ENCODE peak calls at places on chromosome 2, in five cellular contexts. G is AG04450, B is caudate nucleus, K is HT1080, P is endothelial cell. Z is an unnamed sample.

GRCh38 chr2:191870744-191871143 is 23.9 kb upstream of the CAVIN2 start:
- DNase-seq in P (no peak), G (no peak), B (no peak), K (no peak), Z (no peak)

GRCh38 chr2:125643585-125643984 is 1012.4 kb upstream of the GYPC start:
- DNase-seq in P (no peak), B (no peak), G (no peak), K (no peak), Z (peak)

GRCh38 chr2:55416826-55417568 is 2.7 kb downstream of the CCDC88A start:
- DNase-seq in P (no peak), B (no peak), G (no peak), K (no peak), Z (no peak)

GRCh38 chr2:53826587-53827397 is 33.0 kb downstream of the GPR75 start:
- DNase-seq in G (no peak), B (no peak), K (no peak), P (no peak), Z (no peak)

GRCh38 chr2:160371251-160372009 is 122.2 kb downstream of the RBMS1 start:
- DNase-seq in G (no peak), P (peak), B (no peak), K (no peak), Z (peak)

GRCh38 chr2:238290079-238290478 is 1.7 kb upstream of the PER2 start:
- DNase-seq in B (no peak), G (no peak), P (peak), K (peak), Z (no peak)

GRCh38 chr2:42752299-42752698 is 11.6 kb downstream of the OXER1 start:
- DNase-seq in G (no peak), B (no peak), K (no peak), P (no peak), Z (no peak)

GRCh38 chr2:205052781-205053180 is 507.5 kb downstream of the PARD3B start:
- DNase-seq in P (no peak), G (no peak), K (no peak), B (no peak), Z (no peak)

GRCh38 chr2:212517693-212518092 is 20.9 kb downstream of the ERBB4 start:
- DNase-seq in P (no peak), B (no peak), G (no peak), K (no peak), Z (no peak)

Z was measured in BE2C.